ENCODE peak calls at places on chromosomes 6 and 20, in ten cellular contexts. F, Q, D, W, C, Y, I, B, V and Z are unnamed samples.

GRCh38 chr6:75290558-75290957 is 6.0 kb upstream of the TMEM30A start:
- DNase-seq in F (no peak), Q (no peak), D (no peak), W (no peak), C (no peak), Y (no peak), I (no peak), B (no peak), V (no peak), Z (no peak)

GRCh38 chr6:109454483-109455160 is 950 bp downstream of the MICAL1 start:
- DNase-seq in F (peak), Q (no peak), D (no peak), W (no peak), C (no peak), Y (peak), I (peak), B (peak), V (peak), Z (no peak)

GRCh38 chr20:19765266-19765665 is 7.2 kb downstream of the RIN2 start:
- DNase-seq in F (no peak), Q (no peak), D (no peak), W (no peak), C (no peak), Y (no peak), I (no peak), B (no peak), V (no peak), Z (no peak)

GRCh38 chr6:148869589-148869988 is 122.8 kb downstream of the UST start:
- DNase-seq in F (peak), Q (no peak), D (no peak), W (no peak), C (no peak), Y (no peak), I (no peak), B (peak), V (no peak), Z (no peak)

GRCh38 chr6:106908386-106908840 is 66.1 kb downstream of the CD24 start:
- DNase-seq in F (no peak), Q (no peak), D (no peak), W (no peak), C (no peak), Y (no peak), I (no peak), B (no peak), V (no peak), Z (no peak)

GRCh38 chr6:70274338-70274737 is 28.5 kb downstream of the COL9A1 start:
- DNase-seq in F (no peak), Q (no peak), D (no peak), W (no peak), C (no peak), Y (no peak), I (no peak), B (no peak), V (no peak), Z (no peak)

GRCh38 chr6:51841656-51842055 is 245.8 kb downstream of the PKHD1 start:
- DNase-seq in F (no peak), Q (no peak), D (no peak), W (no peak), C (no peak), Y (no peak), I (no peak), B (no peak), V (no peak), Z (no peak)

GRCh38 chr6:157066781-157067491 is 256.4 kb downstream of the TMEM242 start:
- DNase-seq in F (peak), Q (no peak), D (no peak), W (no peak), C (no peak), Y (no peak), I (no peak), B (no peak), V (no peak), Z (no peak)

GRCh38 chr20:22940350-22940749 is 94.8 kb upstream of the SSTR4 start:
- DNase-seq in F (no peak), Q (no peak), D (no peak), W (no peak), C (no peak), Y (no peak), I (no peak), B (no peak), V (no peak), Z (no peak)

GRCh38 chr6:125986295-125986955 is at the start of gene TRMT11:
- DNase-seq in F (peak), Q (peak), D (peak), W (peak), C (peak), Y (peak), I (peak), B (peak), V (peak), Z (peak)

GRCh38 chr6:142284419-142284818 is 17.4 kb upstream of the ADGRG6 start:
- DNase-seq in F (no peak), Q (no peak), D (no peak), W (no peak), C (no peak), Y (no peak), I (no peak), B (no peak), V (no peak), Z (no peak)

GRCh38 chr6:132133734-132134490 is 182.7 kb upstream of the CCN2 start:
- DNase-seq in F (no peak), Q (no peak), D (no peak), W (no peak), C (no peak), Y (no peak), I (no peak), B (peak), V (no peak), Z (no peak)

GRCh38 chr20:17807670-17808069 is 107.9 kb downstream of the BANF2 start:
- DNase-seq in F (peak), Q (no peak), D (no peak), W (no peak), C (no peak), Y (no peak), I (no peak), B (peak), V (no peak), Z (no peak)

GRCh38 chr6:105428342-105428957 is 25.6 kb upstream of the PREP start:
- DNase-seq in F (no peak), Q (no peak), D (peak), W (no peak), C (no peak), Y (no peak), I (no peak), B (peak), V (no peak), Z (no peak)

GRCh38 chr20:25195014-25195961 is at the start of gene ENTPD6:
- DNase-seq in F (peak), Q (peak), D (peak), W (peak), C (peak), Y (peak), I (peak), B (peak), V (peak), Z (peak)

GRCh38 chr6:53048431-53049195 is 16.6 kb upstream of the FBXO9 start:
- DNase-seq in F (peak), Q (no peak), D (no peak), W (no peak), C (no peak), Y (no peak), I (no peak), B (peak), V (no peak), Z (no peak)

GRCh38 chr6:122033564-122034181 is 365.8 kb upstream of the HSF2 start:
- DNase-seq in F (peak), Q (peak), D (peak), W (no peak), C (peak), Y (no peak), I (no peak), B (peak), V (no peak), Z (no peak)